ENCODE peak calls at places on chromosomes 7 and 10, in four cellular contexts. J is A549; A is CD4-positive, alpha-beta T cell; S is hepatocyte. B is an unnamed sample.

GRCh38 chr10:105509551-105509950 is 868.5 kb downstream of the SORCS3 start:
- DNase-seq in S (peak), A (no peak), J (no peak), B (no peak)

GRCh38 chr10:47047577-47048532 is 136.6 kb downstream of the PTPN20 start:
- DNase-seq in S (peak), J (peak), A (peak), B (peak)

GRCh38 chr7:44454348-44454747 is 36.1 kb downstream of the NUDCD3 start:
- DNase-seq in A (no peak), S (no peak), J (no peak), B (no peak)

GRCh38 chr7:55128693-55129394 is 110.0 kb downstream of the EGFR start:
- DNase-seq in J (no peak), S (no peak), A (no peak), B (no peak)

GRCh38 chr10:118792501-118792900 is 37.7 kb upstream of the CACUL1 start:
- DNase-seq in J (no peak), A (no peak), S (no peak), B (no peak)

GRCh38 chr10:22475857-22476600 is 130.7 kb downstream of the SPAG6 start:
- DNase-seq in A (no peak), S (peak), J (peak), B (no peak)

GRCh38 chr7:46775776-46776175 is 806.1 kb downstream of the TNS3 start:
- DNase-seq in A (no peak), J (no peak), S (no peak), B (no peak)

GRCh38 chr7:3378390-3379120 is 77.5 kb downstream of the SDK1 start:
- DNase-seq in A (no peak), S (no peak), J (no peak), B (no peak)

GRCh38 chr7:21962677-21963076 is 17.0 kb upstream of the CDCA7L start:
- DNase-seq in J (no peak), A (no peak), S (no peak), B (no peak)

GRCh38 chr7:141839256-141839655 is 2.0 kb downstream of the PRSS37 start:
- DNase-seq in A (no peak), S (no peak), J (no peak), B (no peak)

GRCh38 chr7:99437946-99438572 is 539 bp downstream of the PTCD1 start:
- DNase-seq in J (no peak), S (peak), A (no peak), B (no peak)

GRCh38 chr7:6228865-6229264 is 43.6 kb downstream of the CYTH3 start:
- DNase-seq in A (no peak), J (no peak), S (peak), B (no peak)

GRCh38 chr10:76492026-76492425 is 1060.6 kb downstream of the LRMDA start:
- DNase-seq in A (no peak), J (peak), S (no peak), B (no peak)

GRCh38 chr10:12594448-12594944 is 245.1 kb downstream of the CAMK1D start:
- DNase-seq in A (peak), J (no peak), S (no peak), B (no peak)

GRCh38 chr7:97845622-97846203 is 26.5 kb downstream of the ASNS start:
- DNase-seq in A (no peak), J (peak), S (peak), B (no peak)

GRCh38 chr10:974038-974784 is 14.0 kb upstream of the GTPBP4 start:
- DNase-seq in S (peak), J (peak), A (no peak), B (no peak)

GRCh38 chr10:128178319-128178937 is 52.2 kb upstream of the MKI67 start:
- DNase-seq in J (peak), S (peak), A (peak), B (peak)

GRCh38 chr10:92290076-92290836 is 622 bp downstream of the CPEB3 start:
- DNase-seq in A (no peak), J (peak), S (peak), B (peak)

GRCh38 chr7:2099036-2099957 is 133.4 kb downstream of the MAD1L1 start:
- DNase-seq in J (no peak), S (no peak), A (peak), B (no peak)

GRCh38 chr10:126561499-126562208 is 108.8 kb downstream of the C10orf90 start:
- DNase-seq in A (no peak), S (no peak), J (no peak), B (no peak)

GRCh38 chr7:152341039-152341913 is 94.5 kb downstream of the KMT2C start:
- DNase-seq in A (no peak), J (peak), S (peak), B (peak)

GRCh38 chr7:99019523-99020412 is 124.1 kb downstream of the SMURF1 start:
- DNase-seq in A (no peak), J (no peak), S (no peak), B (no peak)

GRCh38 chr10:12332572-12333381 is 16.6 kb upstream of the CAMK1D start:
- DNase-seq in S (no peak), A (no peak), J (peak), B (no peak)

GRCh38 chr10:128095023-128095752 is 31.0 kb downstream of the MKI67 start:
- DNase-seq in J (peak), S (peak), A (peak), B (no peak)

GRCh38 chr10:96488161-96488935 is 25.4 kb downstream of the TLL2 start:
- DNase-seq in S (no peak), A (no peak), J (no peak), B (no peak)

GRCh38 chr7:2472744-2473143 is 3.5 kb downstream of the GRIFIN start:
- DNase-seq in A (no peak), S (no peak), J (no peak), B (no peak)

GRCh38 chr7:45718464-45719330 is 144.5 kb downstream of the ADCY1 start:
- DNase-seq in J (no peak), S (no peak), A (no peak), B (no peak)

GRCh38 chr7:123774498-123774897 is 25.7 kb upstream of the WASL start:
- DNase-seq in J (no peak), S (no peak), A (no peak), B (no peak)

GRCh38 chr7:155003215-155003999 is 483 bp upstream of the PAXIP1 start:
- DNase-seq in A (peak), S (peak), J (peak), B (peak)

GRCh38 chr10:29806350-29806788 is 171.6 kb upstream of the SVIL start:
- DNase-seq in J (no peak), S (no peak), A (no peak), B (no peak)

GRCh38 chr7:150790416-150791075 is 9.6 kb downstream of the TMEM176B start:
- DNase-seq in S (no peak), J (no peak), A (no peak), B (no peak)

GRCh38 chr7:150791304-150791703 is 8.9 kb downstream of the TMEM176B start:
- DNase-seq in J (no peak), S (no peak), A (no peak), B (no peak)

GRCh38 chr7:150791746-150792452 is 8.3 kb downstream of the TMEM176B start:
- DNase-seq in A (no peak), J (no peak), S (no peak), B (no peak)

GRCh38 chr7:150788474-150789269 is 11.5 kb downstream of the TMEM176B start:
- DNase-seq in A (no peak), S (no peak), J (no peak), B (peak)

GRCh38 chr7:150793569-150794238 is 6.5 kb downstream of the TMEM176B start:
- DNase-seq in J (no peak), A (no peak), S (no peak), B (no peak)
- H3K27ac ChIP-seq in J (no peak), A (no peak), S (no peak), B (no peak)

GRCh38 chr7:27170494-27170811 is 3.7 kb downstream of the HOXA10 start:
- DNase-seq in J (no peak), A (no peak), S (no peak), B (no peak)

GRCh38 chr7:27170936-27171635 is 3.0 kb downstream of the HOXA10 start:
- DNase-seq in S (no peak), J (no peak), A (no peak), B (no peak)

GRCh38 chr7:27172823-27173411 is 1.2 kb downstream of the HOXA10 start:
- DNase-seq in A (no peak), S (no peak), J (peak), B (peak)

GRCh38 chr7:27172388-27172774 is 1.7 kb downstream of the HOXA10 start:
- DNase-seq in A (no peak), S (no peak), J (no peak), B (no peak)

DNA sequence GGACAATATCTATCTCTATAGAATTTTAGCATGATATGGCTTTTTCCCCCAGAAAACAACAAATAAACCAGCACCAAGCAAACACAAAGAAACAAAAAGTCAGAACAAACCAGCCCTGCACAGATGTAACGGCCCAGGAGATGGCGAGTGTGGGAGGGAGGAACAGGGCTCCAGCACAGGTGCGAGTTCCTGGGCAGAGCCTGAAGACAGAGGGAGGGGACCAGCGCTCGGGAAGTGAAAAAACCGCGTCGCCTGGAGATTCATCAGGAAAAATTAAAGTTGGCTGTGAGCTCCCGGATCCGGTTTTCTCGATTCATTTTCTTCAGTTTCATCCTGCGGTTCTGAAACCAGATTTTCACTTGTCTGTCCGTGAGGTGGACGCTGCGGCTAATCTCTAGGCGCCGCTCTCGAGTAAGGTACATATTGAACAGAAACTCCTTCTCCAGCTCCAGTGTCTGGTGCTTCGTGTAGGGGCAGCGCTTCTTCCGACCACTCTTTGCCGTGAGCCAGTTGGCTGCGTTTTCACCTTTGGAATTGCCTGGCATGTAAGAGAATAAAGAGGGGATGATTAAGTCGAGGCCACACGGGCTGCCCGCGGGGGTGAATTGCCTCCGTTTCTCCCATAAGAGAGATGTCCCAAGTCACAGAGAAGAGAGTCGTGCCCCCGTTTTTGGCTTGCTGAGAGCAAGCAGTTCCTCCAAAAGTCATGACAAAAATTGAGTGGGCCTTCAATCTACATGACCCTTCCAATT is 2.3 kb downstream of the HOXA10 start:
- DNase-seq in A (no peak), J (no peak), S (no peak), B (no peak)
- TF ChIP-seq CTCF in A (no peak), J (no peak), S (no peak), B (no peak)

GRCh38 chr7:128020161-128020560 is 11.1 kb downstream of the LRRC4 start:
- DNase-seq in J (peak), A (no peak), S (no peak), B (no peak)
- H3K27ac ChIP-seq in J (no peak), A (no peak), S (no peak), B (no peak)

GRCh38 chr10:99370993-99371392 is 41.8 kb downstream of the CNNM1 start:
- DNase-seq in S (peak), J (peak), A (no peak), B (no peak)
- TF ChIP-seq CTCF in S (peak), J (peak), A (no peak), B (peak)

GRCh38 chr10:104293021-104293420 is 24.0 kb downstream of the GSTO2 start:
- DNase-seq in A (no peak), S (no peak), J (no peak), B (no peak)
- H3K27ac ChIP-seq in A (no peak), S (no peak), J (no peak), B (no peak)

DNA sequence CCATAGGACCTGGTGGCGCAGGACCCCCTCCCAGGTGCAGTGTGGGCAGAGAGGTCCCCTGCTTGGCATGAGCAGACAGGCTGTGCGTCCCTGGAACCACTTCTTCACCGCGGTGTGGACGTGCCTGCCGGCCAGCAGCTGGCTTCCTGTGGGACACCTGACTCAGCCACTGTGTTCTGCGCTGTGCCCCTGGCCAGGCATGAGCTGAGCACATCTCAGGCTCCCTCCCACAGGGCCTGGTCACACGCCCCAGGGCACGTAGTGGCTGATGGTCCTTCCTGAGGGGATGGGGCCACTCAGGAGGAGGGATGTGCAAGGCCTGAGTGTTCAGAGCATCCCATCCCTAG is 3.5 kb upstream of the DEPP1 start:
- DNase-seq in J (no peak), S (no peak), A (no peak), B (no peak)
- TF ChIP-seq CTCF in J (no peak), S (no peak), A (no peak), B (no peak)

DNA sequence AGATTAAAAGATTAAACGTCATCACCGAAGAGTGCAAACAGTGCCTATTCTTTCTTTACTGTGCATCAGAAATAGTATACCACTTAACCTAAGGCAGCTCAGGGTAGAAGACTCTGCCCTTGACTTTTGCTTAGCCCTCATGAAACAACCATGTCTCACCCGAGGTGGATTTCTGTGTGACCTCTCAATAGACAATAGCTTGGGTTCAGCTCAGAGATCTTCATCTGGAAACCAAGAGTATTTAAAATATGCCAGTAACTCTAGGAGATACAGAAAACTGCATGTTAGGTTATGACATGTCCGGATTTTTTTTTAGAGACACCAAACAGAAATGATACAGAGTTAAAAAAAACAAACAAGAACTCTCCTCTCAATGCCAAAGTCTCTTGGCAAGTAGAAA is 75.8 kb downstream of the JAZF1 start:
- DNase-seq in A (no peak), J (no peak), S (no peak), B (no peak)
- H3K27ac ChIP-seq in A (no peak), J (no peak), S (no peak), B (no peak)

GRCh38 chr7:27382307-27382706 is 139.7 kb downstream of the EVX1 start:
- DNase-seq in S (no peak), A (no peak), J (no peak), B (no peak)

GRCh38 chr7:27374958-27375841 is 132.6 kb downstream of the EVX1 start:
- DNase-seq in S (no peak), A (no peak), J (no peak), B (no peak)

GRCh38 chr7:27375958-27376357 is 133.4 kb downstream of the EVX1 start:
- DNase-seq in A (no peak), J (no peak), S (no peak), B (no peak)

DNA sequence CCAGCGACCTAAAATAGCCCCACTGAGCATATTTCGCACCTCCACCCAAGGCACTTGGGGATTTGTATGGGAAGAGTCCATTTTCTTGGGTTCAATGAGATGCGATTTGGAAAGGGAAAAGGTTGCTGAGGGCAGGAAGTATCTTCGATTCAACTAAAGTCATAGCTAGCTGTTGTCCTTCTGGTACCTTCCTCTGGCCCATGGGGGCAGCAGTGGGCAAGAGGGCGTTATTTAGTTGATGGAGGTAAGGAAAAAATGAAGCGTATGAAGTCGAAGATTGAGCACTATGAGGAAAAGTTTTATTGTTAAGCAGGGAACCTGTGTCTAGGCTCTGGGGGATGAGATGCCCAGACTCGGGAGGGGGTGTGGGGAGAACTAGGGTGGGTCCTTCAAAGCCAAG is 135.4 kb downstream of the EVX1 start:
- DNase-seq in S (no peak), J (no peak), A (no peak), B (no peak)
- TF ChIP-seq CTCF in S (no peak), J (no peak), A (no peak), B (no peak)

GRCh38 chr7:42227931-42228591 is 8.9 kb downstream of the GLI3 start:
- DNase-seq in J (no peak), S (peak), A (no peak), B (no peak)
- H3K27ac ChIP-seq in J (no peak), S (peak), A (no peak), B (no peak)

GRCh38 chr7:133139350-133139749 is 57.5 kb upstream of the CHCHD3 start:
- DNase-seq in S (peak), J (peak), A (no peak), B (no peak)
- TF ChIP-seq CTCF in S (peak), J (no peak), A (no peak), B (no peak)